ENCODE peak calls at places on chromosomes 5 and 9, in six cellular contexts. One of them, this sample, is unnamed.
A peak's percentile ranks its signal among the peaks of the same experiment; 100 is the strongest.

GRCh38 chr5:160797020-160797419 is 55.0 kb downstream of the ATP10B start:
- DNase-seq in activated T-cell treated with anti-CD3 and anti-CD28 coated beads, Interleukin-2, amount 50 U/mL, for 1 hour: no peak
- DNase-seq in fibroblast of the aortic adventitia: no peak
- DNase-seq in stimulated activated CD4-positive, alpha-beta T cell treated with anti-CD3 and anti-CD28 coated beads, Interleukin-2, amount 100 ng/mL, for 48 hours: no peak
- DNase-seq in nephron progenitor cell: no peak
- DNase-seq in brain microvascular endothelial cell: no peak
- DNase-seq in this sample: no peak

GRCh38 chr5:172720655-172721054 is 50.3 kb downstream of the DUSP1 start:
- DNase-seq in stimulated activated CD4-positive, alpha-beta T cell treated with anti-CD3 and anti-CD28 coated beads, Interleukin-2, amount 100 ng/mL, for 48 hours: no peak
- DNase-seq in activated T-cell treated with anti-CD3 and anti-CD28 coated beads, Interleukin-2, amount 50 U/mL, for 1 hour: no peak
- DNase-seq in nephron progenitor cell: no peak
- DNase-seq in fibroblast of the aortic adventitia: no peak
- DNase-seq in brain microvascular endothelial cell: no peak
- DNase-seq in this sample: no peak

GRCh38 chr5:54270326-54270725 is 40.0 kb downstream of the ARL15 start:
- DNase-seq in brain microvascular endothelial cell: no peak
- DNase-seq in nephron progenitor cell: no peak
- DNase-seq in fibroblast of the aortic adventitia: no peak
- DNase-seq in activated T-cell treated with anti-CD3 and anti-CD28 coated beads, Interleukin-2, amount 50 U/mL, for 1 hour: no peak
- DNase-seq in stimulated activated CD4-positive, alpha-beta T cell treated with anti-CD3 and anti-CD28 coated beads, Interleukin-2, amount 100 ng/mL, for 48 hours: no peak
- DNase-seq in this sample: no peak

GRCh38 chr5:123936548-123936947 is 424.6 kb downstream of the CSNK1G3 start:
- DNase-seq in fibroblast of the aortic adventitia: no peak
- DNase-seq in stimulated activated CD4-positive, alpha-beta T cell treated with anti-CD3 and anti-CD28 coated beads, Interleukin-2, amount 100 ng/mL, for 48 hours: no peak
- DNase-seq in nephron progenitor cell: peak; percentile 20
- DNase-seq in activated T-cell treated with anti-CD3 and anti-CD28 coated beads, Interleukin-2, amount 50 U/mL, for 1 hour: no peak
- DNase-seq in brain microvascular endothelial cell: no peak
- DNase-seq in this sample: no peak

GRCh38 chr9:34010979-34011378 is 37.7 kb downstream of the UBAP2 start:
- DNase-seq in fibroblast of the aortic adventitia: peak; percentile 28
- DNase-seq in stimulated activated CD4-positive, alpha-beta T cell treated with anti-CD3 and anti-CD28 coated beads, Interleukin-2, amount 100 ng/mL, for 48 hours: no peak
- DNase-seq in activated T-cell treated with anti-CD3 and anti-CD28 coated beads, Interleukin-2, amount 50 U/mL, for 1 hour: no peak
- DNase-seq in nephron progenitor cell: no peak
- DNase-seq in brain microvascular endothelial cell: no peak
- DNase-seq in this sample: no peak

GRCh38 chr5:174801798-174802197 is 77.4 kb downstream of the MSX2 start:
- DNase-seq in activated T-cell treated with anti-CD3 and anti-CD28 coated beads, Interleukin-2, amount 50 U/mL, for 1 hour: no peak
- DNase-seq in stimulated activated CD4-positive, alpha-beta T cell treated with anti-CD3 and anti-CD28 coated beads, Interleukin-2, amount 100 ng/mL, for 48 hours: no peak
- DNase-seq in nephron progenitor cell: no peak
- DNase-seq in fibroblast of the aortic adventitia: peak; percentile 4
- DNase-seq in brain microvascular endothelial cell: no peak
- DNase-seq in this sample: no peak

GRCh38 chr5:31385774-31386537 is 145.9 kb downstream of the DROSHA start:
- DNase-seq in fibroblast of the aortic adventitia: no peak
- DNase-seq in brain microvascular endothelial cell: no peak
- DNase-seq in stimulated activated CD4-positive, alpha-beta T cell treated with anti-CD3 and anti-CD28 coated beads, Interleukin-2, amount 100 ng/mL, for 48 hours: no peak
- DNase-seq in activated T-cell treated with anti-CD3 and anti-CD28 coated beads, Interleukin-2, amount 50 U/mL, for 1 hour: no peak
- DNase-seq in nephron progenitor cell: no peak
- DNase-seq in this sample: no peak

GRCh38 chr5:156119692-156120091 is 207.3 kb upstream of the SGCD start:
- DNase-seq in brain microvascular endothelial cell: no peak
- DNase-seq in activated T-cell treated with anti-CD3 and anti-CD28 coated beads, Interleukin-2, amount 50 U/mL, for 1 hour: no peak
- DNase-seq in fibroblast of the aortic adventitia: no peak
- DNase-seq in stimulated activated CD4-positive, alpha-beta T cell treated with anti-CD3 and anti-CD28 coated beads, Interleukin-2, amount 100 ng/mL, for 48 hours: no peak
- DNase-seq in nephron progenitor cell: no peak
- DNase-seq in this sample: no peak

GRCh38 chr5:108642170-108642906 is 105.4 kb upstream of the FER start:
- DNase-seq in brain microvascular endothelial cell: peak; percentile 75
- DNase-seq in activated T-cell treated with anti-CD3 and anti-CD28 coated beads, Interleukin-2, amount 50 U/mL, for 1 hour: peak; percentile 43
- DNase-seq in fibroblast of the aortic adventitia: peak; percentile 72
- DNase-seq in stimulated activated CD4-positive, alpha-beta T cell treated with anti-CD3 and anti-CD28 coated beads, Interleukin-2, amount 100 ng/mL, for 48 hours: peak; percentile 38
- DNase-seq in nephron progenitor cell: peak; percentile 64
- DNase-seq in this sample: peak; percentile 62

GRCh38 chr5:151660616-151661015 is 26.1 kb downstream of the SPARC start:
- DNase-seq in fibroblast of the aortic adventitia: peak; percentile 77
- DNase-seq in stimulated activated CD4-positive, alpha-beta T cell treated with anti-CD3 and anti-CD28 coated beads, Interleukin-2, amount 100 ng/mL, for 48 hours: no peak
- DNase-seq in activated T-cell treated with anti-CD3 and anti-CD28 coated beads, Interleukin-2, amount 50 U/mL, for 1 hour: no peak
- DNase-seq in nephron progenitor cell: no peak
- DNase-seq in brain microvascular endothelial cell: peak; percentile 71
- DNase-seq in this sample: no peak

GRCh38 chr5:76787237-76787636 is 31.6 kb upstream of the F2RL1 start:
- DNase-seq in fibroblast of the aortic adventitia: peak; percentile 100
- DNase-seq in nephron progenitor cell: no peak
- DNase-seq in stimulated activated CD4-positive, alpha-beta T cell treated with anti-CD3 and anti-CD28 coated beads, Interleukin-2, amount 100 ng/mL, for 48 hours: no peak
- DNase-seq in brain microvascular endothelial cell: peak; percentile 96
- DNase-seq in activated T-cell treated with anti-CD3 and anti-CD28 coated beads, Interleukin-2, amount 50 U/mL, for 1 hour: no peak
- DNase-seq in this sample: no peak

GRCh38 chr9:38346811-38347735 is 45.4 kb upstream of the ALDH1B1 start:
- DNase-seq in nephron progenitor cell: no peak
- DNase-seq in stimulated activated CD4-positive, alpha-beta T cell treated with anti-CD3 and anti-CD28 coated beads, Interleukin-2, amount 100 ng/mL, for 48 hours: no peak
- DNase-seq in brain microvascular endothelial cell: no peak
- DNase-seq in activated T-cell treated with anti-CD3 and anti-CD28 coated beads, Interleukin-2, amount 50 U/mL, for 1 hour: no peak
- DNase-seq in fibroblast of the aortic adventitia: no peak
- DNase-seq in this sample: no peak